ENCODE peak calls at places on chromosomes 5 and 9, in four cellular contexts. R is cardiac fibroblast, Z is heart right ventricle, U is astrocyte of the spinal cord. X is an unnamed sample.

GRCh38 chr5:139415221-139415861 is 11.5 kb upstream of the SPATA24 start:
- DNase-seq in R (no peak), Z (peak; percentile 64), U (no peak), X (peak; percentile 72)

GRCh38 chr5:74441616-74442015 is 198.9 kb downstream of the ENC1 start:
- DNase-seq in R (no peak), Z (no peak), U (no peak), X (no peak)

GRCh38 chr5:61496406-61497307 is 164.6 kb downstream of the ZSWIM6 start:
- DNase-seq in R (no peak), Z (no peak), U (no peak), X (no peak)

GRCh38 chr9:37650873-37651768 is at the start of gene FRMPD1:
- DNase-seq in R (peak; percentile 23), Z (peak; percentile 66), U (peak; percentile 22), X (peak; percentile 50)

GRCh38 chr9:2655411-2655901 is 33.9 kb downstream of the VLDLR start:
- DNase-seq in R (peak; percentile 95), Z (no peak), U (peak; percentile 96), X (peak; percentile 98)

GRCh38 chr5:1901983-1902382 is 19.3 kb upstream of the IRX4 start:
- DNase-seq in R (no peak), Z (no peak), U (no peak), X (no peak)

GRCh38 chr9:127523312-127523851 is 72.1 kb downstream of the LRSAM1 start:
- DNase-seq in R (peak; percentile 78), Z (no peak), U (peak; percentile 41), X (peak; percentile 46)

GRCh38 chr9:8863886-8864881 is 1064.6 kb upstream of the DMAC1 start:
- DNase-seq in R (peak; percentile 62), Z (no peak), U (peak; percentile 59), X (peak; percentile 87)

GRCh38 chr9:100352201-100352726 is 478 bp downstream of the TEX10 start:
- DNase-seq in R (peak; percentile 30), Z (peak; percentile 26), U (peak; percentile 18), X (peak; percentile 8)

GRCh38 chr5:143182901-143183820 is 220.3 kb downstream of the NR3C1 start:
- DNase-seq in R (peak; percentile 84), Z (peak; percentile 43), U (no peak), X (no peak)

GRCh38 chr5:145936401-145937131 is at the start of gene SH3RF2:
- DNase-seq in R (peak; percentile 63), Z (peak; percentile 24), U (peak; percentile 94), X (peak; percentile 79)

GRCh38 chr9:3879731-3880493 is 354.1 kb upstream of the RFX3 start:
- DNase-seq in R (no peak), Z (no peak), U (peak; percentile 36), X (peak; percentile 81)

GRCh38 chr5:1555011-1555807 is 31.4 kb upstream of the LPCAT1 start:
- DNase-seq in R (peak; percentile 57), Z (no peak), U (peak; percentile 75), X (peak; percentile 78)

GRCh38 chr9:23741304-23741800 is 84.7 kb downstream of the ELAVL2 start:
- DNase-seq in R (no peak), Z (no peak), U (no peak), X (no peak)

GRCh38 chr9:1208185-1208584 is 158.0 kb downstream of the DMRT2 start:
- DNase-seq in R (peak; percentile 72), Z (no peak), U (peak; percentile 44), X (peak; percentile 27)

GRCh38 chr9:125176632-125177031 is 13.0 kb downstream of the PPP6C start:
- DNase-seq in R (no peak), Z (no peak), U (no peak), X (no peak)

GRCh38 chr5:128631771-128632170 is 93.7 kb upstream of the FBN2 start:
- DNase-seq in R (no peak), Z (no peak), U (no peak), X (peak; percentile 74)

GRCh38 chr5:128627939-128628338 is 89.9 kb upstream of the FBN2 start:
- DNase-seq in R (no peak), Z (no peak), U (no peak), X (no peak)

GRCh38 chr5:128630078-128630575 is 92.1 kb upstream of the FBN2 start:
- DNase-seq in R (no peak), Z (no peak), U (no peak), X (peak; percentile 45)

GRCh38 chr5:128632264-128632663 is 94.2 kb upstream of the FBN2 start:
- DNase-seq in R (peak; percentile 43), Z (no peak), U (no peak), X (peak; percentile 35)

GRCh38 chr5:128629162-128629561 is 91.1 kb upstream of the FBN2 start:
- DNase-seq in R (no peak), Z (no peak), U (no peak), X (no peak)
- H3K4me3 ChIP-seq in R (no peak overlapping the region), Z (no peak overlapping the region), U (no peak overlapping the region), X (no peak overlapping the region)

GRCh38 chr5:4215143-4215542 is 619.5 kb downstream of the IRX1 start:
- DNase-seq in R (no peak), Z (no peak), U (no peak), X (no peak)
- TF ChIP-seq CTCF in R (no peak), Z (no peak), U (no peak), X (no peak)

DNA sequence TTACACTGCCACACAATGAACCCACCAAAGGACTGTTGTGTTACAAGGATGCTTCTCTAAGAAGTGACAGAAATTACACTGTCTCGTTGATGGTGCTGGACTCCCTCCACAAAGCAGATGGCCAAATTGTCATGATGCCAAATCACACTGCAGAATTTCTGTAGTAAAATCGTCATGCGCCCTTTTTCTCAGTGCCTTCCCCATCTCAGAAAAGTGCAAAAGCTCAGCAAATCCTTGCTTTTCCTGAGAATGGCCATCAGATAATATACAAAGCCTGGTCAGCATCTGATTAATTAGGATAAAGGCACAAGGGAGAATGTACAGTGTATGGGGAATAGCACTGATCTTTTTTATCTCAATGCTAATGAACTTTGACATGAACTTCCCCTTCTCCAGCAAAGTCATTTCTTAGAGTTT is 545.8 kb downstream of the CSNK1G3 start:
- DNase-seq in R (no peak), Z (no peak), U (no peak), X (no peak)
- H3K4me3 ChIP-seq in R (no peak overlapping the region), Z (peak overlapping the region; percentile 28), U (no peak overlapping the region), X (no peak overlapping the region)

DNA sequence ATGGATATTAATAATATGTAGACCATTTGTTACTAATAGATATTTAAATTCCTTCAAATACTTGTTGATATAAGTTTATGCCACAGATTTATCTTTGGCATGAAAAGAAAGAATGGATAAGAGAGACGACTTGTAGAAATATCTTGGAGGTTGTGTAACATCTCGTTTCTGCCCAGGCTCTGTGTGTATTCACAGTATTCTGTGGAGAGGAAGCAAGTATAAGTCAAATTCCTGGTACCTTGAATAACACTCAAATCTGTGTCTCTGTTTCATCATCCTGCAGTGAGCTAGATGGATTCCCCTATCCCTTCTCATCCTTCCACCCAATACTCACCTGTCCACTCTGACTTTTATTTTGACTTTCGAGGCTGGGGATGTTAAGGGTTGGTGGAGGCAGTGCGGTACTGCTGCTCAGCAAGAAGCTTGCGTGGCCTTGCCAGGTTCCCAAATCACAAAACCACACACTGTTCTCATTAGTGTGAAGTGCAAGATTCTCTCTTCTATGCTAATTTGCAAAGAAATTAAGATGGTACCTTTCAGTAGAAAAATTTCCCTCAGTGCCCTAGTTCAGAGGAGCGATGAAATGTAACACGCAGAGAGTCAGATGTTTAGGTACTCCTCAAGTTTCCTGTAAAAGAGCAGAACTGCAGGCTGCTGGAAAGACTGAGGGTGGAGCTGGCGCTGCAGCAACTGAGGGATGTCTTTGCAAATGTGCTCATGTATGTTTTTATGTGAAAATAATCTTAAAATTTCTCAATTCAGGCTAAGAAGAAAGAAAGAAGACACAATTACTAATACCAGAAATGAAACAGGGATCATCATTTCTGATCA is 42.6 kb upstream of the ANKRD18A start:
- DNase-seq in R (peak; percentile 39), Z (no peak), U (peak; percentile 74), X (no peak)
- TF ChIP-seq CTCF in R (peak; percentile 9), Z (peak; percentile 28), U (peak; percentile 84), X (peak; percentile 28)

DNA sequence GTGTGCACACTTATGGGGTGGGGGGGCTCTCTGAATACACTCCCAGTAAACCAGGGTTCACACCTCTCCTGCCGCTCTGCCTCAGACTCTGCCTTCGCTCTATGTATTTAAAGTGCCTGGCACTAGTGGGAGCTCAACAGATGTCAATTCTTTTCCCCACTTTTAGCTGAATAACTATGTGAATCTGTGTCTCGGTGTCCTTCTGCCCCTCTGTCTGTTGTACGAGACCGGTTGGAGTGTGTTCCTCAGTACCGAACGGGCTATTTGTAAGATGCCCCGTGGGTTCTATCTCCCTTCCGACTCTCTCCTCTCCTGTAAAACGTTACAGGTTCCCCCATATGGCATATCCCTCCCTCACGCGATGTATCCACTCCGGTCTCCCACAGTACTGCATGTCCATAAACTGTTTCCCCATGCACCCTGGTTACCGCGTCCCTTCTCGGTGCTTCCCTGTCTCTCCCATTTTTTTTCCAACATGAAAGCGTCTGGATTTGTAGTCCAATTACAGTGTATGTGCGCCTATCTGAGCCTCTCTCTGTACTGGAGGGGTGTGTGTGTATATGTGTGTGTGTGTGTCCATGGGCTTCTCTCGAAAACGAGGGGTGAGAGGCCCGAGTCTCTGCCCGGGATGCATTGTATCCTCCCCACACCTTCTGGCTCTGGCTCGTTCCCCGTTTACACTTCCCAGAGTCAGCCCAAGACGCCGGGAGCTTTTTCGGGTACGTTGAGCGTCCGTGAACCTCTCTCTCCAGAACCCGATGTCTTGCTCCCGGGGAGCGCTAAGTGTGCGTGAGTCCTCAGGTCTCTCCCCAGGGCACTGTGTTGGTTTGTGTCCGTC is 1.5 kb downstream of the ELL2 start:
- DNase-seq in R (peak; percentile 56), Z (no peak), U (peak; percentile 59), X (no peak)
- H3K4me3 ChIP-seq in R (peak overlapping the region; percentile 97), Z (peak overlapping the region; percentile 96), U (peak overlapping the region; percentile 92), X (peak overlapping the region; percentile 99)

DNA sequence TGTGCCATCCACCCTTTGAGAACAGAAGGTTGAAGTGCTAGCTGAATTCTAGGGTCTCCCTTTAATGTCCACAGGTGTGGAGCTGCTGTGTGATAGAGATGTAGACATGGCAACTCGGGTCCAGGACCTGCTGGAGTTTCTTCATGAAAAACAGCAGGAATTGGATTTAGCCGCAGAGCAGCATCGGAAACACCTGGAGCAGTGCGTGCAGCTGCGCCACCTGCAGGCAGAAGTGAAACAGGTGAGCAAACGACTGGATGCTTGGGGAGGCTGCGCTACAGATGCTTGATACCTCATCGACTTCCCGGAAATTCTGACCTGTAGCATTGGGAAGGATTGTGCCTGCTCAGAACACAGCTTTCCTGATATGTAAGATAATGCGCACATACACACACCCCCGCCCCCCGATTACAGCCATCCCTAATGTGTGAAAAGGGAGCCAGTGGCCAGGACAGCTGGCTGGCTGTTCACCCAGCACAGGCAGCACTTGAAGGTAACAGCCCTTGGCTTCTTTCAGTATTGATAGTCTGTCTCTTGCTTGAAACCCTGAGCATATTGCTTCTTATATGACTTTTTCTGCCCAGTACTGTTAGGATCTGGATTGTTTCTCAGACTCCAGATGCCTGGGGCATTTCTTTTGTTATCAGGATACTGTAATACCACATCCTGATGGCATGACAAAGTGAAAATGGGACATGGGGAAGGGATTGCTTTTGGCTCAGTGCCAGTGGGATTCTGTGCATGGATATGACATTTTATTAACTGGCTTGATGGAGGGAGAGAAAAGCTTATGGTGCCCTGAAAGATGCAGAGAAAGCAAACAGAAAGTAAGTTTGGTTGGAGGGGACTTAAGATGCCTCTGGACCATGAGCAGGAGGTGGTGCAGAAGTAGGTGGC is 216.8 kb upstream of the OTULINL start:
- DNase-seq in R (no peak), Z (no peak), U (no peak), X (peak; percentile 37)
- TF ChIP-seq CTCF in R (peak; percentile 48), Z (peak; percentile 33), U (peak; percentile 71), X (peak; percentile 86)

GRCh38 chr9:129627556-129628492 is 1.9 kb downstream of the NTMT1 start:
- DNase-seq in R (no peak), Z (no peak), U (peak; percentile 64), X (no peak)
- H3K4me3 ChIP-seq in R (peak overlapping the region; percentile 85), Z (peak overlapping the region; percentile 72), U (peak overlapping the region; percentile 69), X (no peak overlapping the region)

X was measured in bronchial epithelial cell.